ENCODE peak calls at places on chromosomes 13 and 19, in six cellular contexts. A, H, W, U, N and O are unnamed samples.

GRCh38 chr19:56839665-56840451 is 668 bp downstream of the PEG3 start:
- DNase-seq in A (no peak), H (peak; percentile 5), W (peak; percentile 65), U (peak; percentile 68), N (no peak), O (no peak)

GRCh38 chr19:45782820-45783785 is 813 bp upstream of the DMPK start:
- DNase-seq in A (no peak), H (peak; percentile 42), W (no peak), U (no peak), N (no peak), O (peak; percentile 46)

GRCh38 chr13:111046590-111047141 is 68.4 kb upstream of the ARHGEF7 start:
- DNase-seq in A (peak; percentile 73), H (no peak), W (no peak), U (no peak), N (no peak), O (no peak)

GRCh38 chr19:11964858-11965645 is at the start of gene ZNF763:
- DNase-seq in A (peak; percentile 95), H (peak; percentile 50), W (no peak), U (peak; percentile 99), N (no peak), O (no peak)

GRCh38 chr13:44237276-44237767 is 136.3 kb upstream of the SERP2 start:
- DNase-seq in A (peak; percentile 82), H (peak; percentile 78), W (peak; percentile 73), U (peak; percentile 35), N (peak; percentile 82), O (peak; percentile 89)

GRCh38 chr19:40143612-40144011 is 47.6 kb upstream of the MAP3K10 start:
- DNase-seq in A (peak; percentile 89), H (no peak), W (no peak), U (no peak), N (peak; percentile 15), O (no peak)

GRCh38 chr13:31639443-31640163 is 99.7 kb upstream of the RXFP2 start:
- DNase-seq in A (no peak), H (no peak), W (no peak), U (no peak), N (no peak), O (no peak)

GRCh38 chr19:32976223-32976805 is 4.3 kb downstream of the FAAP24 start:
- DNase-seq in A (peak; percentile 70), H (no peak), W (peak; percentile 56), U (peak; percentile 88), N (peak; percentile 49), O (peak; percentile 10)

GRCh38 chr19:42005504-42005903 is 11.5 kb upstream of the ATP1A3 start:
- DNase-seq in A (no peak), H (no peak), W (no peak), U (no peak), N (no peak), O (no peak)

GRCh38 chr19:18373892-18374629 is 11.9 kb upstream of the GDF15 start:
- DNase-seq in A (peak; percentile 99), H (peak; percentile 92), W (peak; percentile 97), U (peak; percentile 83), N (peak; percentile 96), O (peak; percentile 90)

GRCh38 chr19:6822311-6822670 is 49.8 kb downstream of the VAV1 start:
- DNase-seq in A (no peak), H (no peak), W (no peak), U (no peak), N (no peak), O (no peak)

GRCh38 chr13:60329221-60329983 is 67.6 kb upstream of the TDRD3 start:
- DNase-seq in A (peak; percentile 61), H (no peak), W (peak; percentile 5), U (peak; percentile 42), N (no peak), O (no peak)

GRCh38 chr13:29436291-29436690 is 159.2 kb downstream of the SLC7A1 start:
- DNase-seq in A (no peak), H (peak; percentile 44), W (peak; percentile 68), U (no peak), N (no peak), O (no peak)

GRCh38 chr19:17830567-17831418 is 9.5 kb upstream of the INSL3 start:
- DNase-seq in A (peak; percentile 70), H (no peak), W (no peak), U (peak; percentile 92), N (no peak), O (no peak)

GRCh38 chr13:40187324-40187795 is 479.1 kb downstream of the FOXO1 start:
- DNase-seq in A (no peak), H (no peak), W (no peak), U (no peak), N (no peak), O (no peak)

GRCh38 chr19:8089664-8090601 is 37.4 kb downstream of the CCL25 start:
- DNase-seq in A (no peak), H (no peak), W (no peak), U (no peak), N (no peak), O (no peak)

GRCh38 chr19:18021121-18021755 is 13.3 kb downstream of the ARRDC2 start:
- DNase-seq in A (peak; percentile 61), H (peak; percentile 52), W (peak; percentile 42), U (peak; percentile 87), N (no peak), O (peak; percentile 51)

GRCh38 chr13:31054632-31055031 is 107.1 kb downstream of the HSPH1 start:
- DNase-seq in A (no peak), H (no peak), W (no peak), U (no peak), N (no peak), O (no peak)

GRCh38 chr13:35889560-35889959 is 241.6 kb downstream of the DCLK1 start:
- DNase-seq in A (no peak), H (no peak), W (no peak), U (no peak), N (no peak), O (no peak)

GRCh38 chr13:19863323-19864017 is at the start of gene ZMYM5:
- DNase-seq in A (peak; percentile 100), H (peak; percentile 97), W (peak; percentile 98), U (peak; percentile 98), N (peak; percentile 93), O (peak; percentile 98)

GRCh38 chr19:43353606-43354304 is at the start of gene CD177:
- DNase-seq in A (no peak), H (no peak), W (no peak), U (no peak), N (no peak), O (no peak)

GRCh38 chr13:73870970-73871935 is 263.0 kb downstream of the KLF12 start:
- DNase-seq in A (peak; percentile 11), H (peak; percentile 35), W (peak; percentile 68), U (no peak), N (no peak), O (peak; percentile 59)

GRCh38 chr19:10899171-10899653 is 27.9 kb downstream of the CARM1 start:
- DNase-seq in A (no peak), H (no peak), W (no peak), U (peak; percentile 93), N (no peak), O (no peak)

GRCh38 chr13:37194428-37194861 is 89.0 kb upstream of the CSNK1A1L start:
- DNase-seq in A (no peak), H (no peak), W (peak; percentile 50), U (no peak), N (no peak), O (peak; percentile 64)

GRCh38 chr19:54252845-54253244 is 4.2 kb downstream of the LILRB5 start:
- DNase-seq in A (no peak), H (no peak), W (no peak), U (no peak), N (no peak), O (no peak)

GRCh38 chr13:63088226-63088625 is 1672.6 kb upstream of the PCDH20 start:
- DNase-seq in A (no peak), H (no peak), W (no peak), U (no peak), N (no peak), O (no peak)

GRCh38 chr19:670609-671075 is 5.5 kb upstream of the FSTL3 start:
- DNase-seq in A (no peak), H (no peak), W (no peak), U (no peak), N (no peak), O (no peak)

GRCh38 chr13:26707122-26708006 is 53.2 kb downstream of the GPR12 start:
- DNase-seq in A (peak; percentile 59), H (no peak), W (peak; percentile 9), U (no peak), N (peak; percentile 5), O (peak; percentile 10)

GRCh38 chr19:35098413-35099049 is 17.1 kb upstream of the FXYD3 start:
- DNase-seq in A (no peak), H (no peak), W (no peak), U (no peak), N (no peak), O (no peak)

GRCh38 chr13:44857736-44858135 is 131.5 kb downstream of the NUFIP1 start:
- DNase-seq in A (no peak), H (no peak), W (no peak), U (no peak), N (no peak), O (no peak)

GRCh38 chr19:45677351-45678230 is 9.6 kb downstream of the GIPR start:
- DNase-seq in A (peak; percentile 93), H (no peak), W (peak; percentile 34), U (peak; percentile 96), N (no peak), O (no peak)

GRCh38 chr19:36797786-36798108 is 25.1 kb upstream of the ZNF850 start:
- DNase-seq in A (no peak), H (no peak), W (no peak), U (no peak), N (no peak), O (no peak)
- H3K4me3 ChIP-seq in A (peak overlapping the region; percentile 68), H (peak overlapping the region; percentile 76), W (peak overlapping the region; percentile 85), U (peak overlapping the region; percentile 64), N (peak overlapping the region; percentile 66), O (peak overlapping the region; percentile 56)

DNA sequence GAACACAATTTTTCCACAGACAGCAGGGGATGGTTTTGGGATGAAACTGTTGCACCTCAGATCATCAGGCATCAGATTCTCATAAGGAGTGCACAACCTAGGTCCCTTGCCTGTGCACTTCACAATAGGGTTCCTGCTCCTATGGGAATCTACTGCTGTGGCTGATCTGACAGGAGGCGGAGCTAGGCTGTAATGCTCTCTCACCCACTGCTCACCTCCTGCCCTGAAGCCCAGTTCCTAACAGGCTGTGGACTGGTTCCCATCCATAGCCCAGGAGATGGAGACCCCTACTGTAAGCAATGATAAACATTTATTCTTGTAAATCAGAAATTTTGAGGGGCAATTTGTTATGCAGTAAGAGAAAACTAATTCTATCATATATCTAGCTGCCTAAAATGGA is 1234.7 kb downstream of the SLITRK1 start:
- DNase-seq in A (no peak), H (no peak), W (no peak), U (no peak), N (no peak), O (no peak)
- H3K4me3 ChIP-seq in A (no peak overlapping the region), H (no peak overlapping the region), W (no peak overlapping the region), U (no peak overlapping the region), N (no peak overlapping the region), O (no peak overlapping the region)

DNA sequence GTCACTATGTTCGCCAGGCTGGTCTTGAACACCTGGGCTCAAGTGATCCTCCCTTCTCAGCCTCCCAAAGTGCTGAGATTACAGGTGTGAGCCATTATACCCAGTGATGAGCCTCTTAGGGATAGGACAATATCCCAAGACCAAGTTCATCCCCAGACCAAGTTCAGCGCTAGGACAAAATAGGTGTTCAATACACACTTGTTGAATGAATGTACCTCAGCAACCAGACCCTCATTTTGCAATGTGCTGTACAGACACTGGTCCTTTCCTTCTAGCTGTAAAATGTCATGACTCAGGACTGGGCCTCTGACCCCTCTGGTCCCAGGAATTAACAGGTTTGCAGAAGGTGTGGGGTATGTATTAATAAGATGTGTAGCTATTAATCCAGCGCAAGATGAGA is 246.0 kb downstream of the TSHZ3 start:
- DNase-seq in A (no peak), H (no peak), W (no peak), U (no peak), N (no peak), O (no peak)
- H3K4me3 ChIP-seq in A (no peak overlapping the region), H (no peak overlapping the region), W (no peak overlapping the region), U (no peak overlapping the region), N (no peak overlapping the region), O (no peak overlapping the region)

GRCh38 chr13:48858523-48858922 is 117.2 kb upstream of the FNDC3A start:
- DNase-seq in A (no peak), H (no peak), W (no peak), U (no peak), N (no peak), O (no peak)
- H3K4me3 ChIP-seq in A (no peak overlapping the region), H (no peak overlapping the region), W (no peak overlapping the region), U (no peak overlapping the region), N (no peak overlapping the region), O (no peak overlapping the region)